ENCODE peak calls at places on chromosomes 11 and 22, in eight cellular contexts. B, E, R, L, I, Y, F and U are unnamed samples.

GRCh38 chr11:94171693-94172440 is 43.2 kb downstream of the PANX1 start:
- DNase-seq in B (no peak), E (no peak), R (no peak), L (peak; percentile 65), I (no peak), Y (no peak), F (no peak), U (peak; percentile 42)

GRCh38 chr11:128525411-128526243 is 61.7 kb downstream of the ETS1 start:
- DNase-seq in B (no peak), E (no peak), R (no peak), L (no peak), I (no peak), Y (no peak), F (no peak), U (no peak)

GRCh38 chr11:124050770-124051169 is 9.6 kb upstream of the OR10G7 start:
- DNase-seq in B (no peak), E (no peak), R (no peak), L (no peak), I (no peak), Y (no peak), F (no peak), U (no peak)

GRCh38 chr11:17298302-17298701 is 21.8 kb downstream of the NUCB2 start:
- DNase-seq in B (no peak), E (no peak), R (no peak), L (no peak), I (no peak), Y (no peak), F (no peak), U (no peak)

GRCh38 chr11:59413646-59414045 is 12.6 kb downstream of the OR5A2 start:
- DNase-seq in B (no peak), E (no peak), R (no peak), L (no peak), I (no peak), Y (no peak), F (no peak), U (no peak)

GRCh38 chr11:128412847-128413791 is 174.2 kb downstream of the ETS1 start:
- DNase-seq in B (no peak), E (no peak), R (no peak), L (no peak), I (no peak), Y (no peak), F (no peak), U (no peak)

GRCh38 chr11:62444271-62444833 is 25.5 kb downstream of the SCGB1A1 start:
- DNase-seq in B (no peak), E (peak; percentile 88), R (peak; percentile 55), L (peak; percentile 78), I (peak; percentile 84), Y (peak; percentile 62), F (peak; percentile 74), U (peak; percentile 62)

GRCh38 chr22:47373648-47374272 is 611.3 kb downstream of the TBC1D22A start:
- DNase-seq in B (no peak), E (peak; percentile 48), R (no peak), L (no peak), I (no peak), Y (no peak), F (no peak), U (no peak)

GRCh38 chr11:18650859-18651557 is 16.9 kb upstream of the SPTY2D1 start:
- DNase-seq in B (no peak), E (no peak), R (peak; percentile 40), L (peak; percentile 78), I (no peak), Y (no peak), F (no peak), U (peak; percentile 23)

GRCh38 chr11:116472661-116473060 is 300.1 kb downstream of the BUD13 start:
- DNase-seq in B (no peak), E (no peak), R (no peak), L (no peak), I (no peak), Y (no peak), F (no peak), U (no peak)

GRCh38 chr11:68373810-68374501 is 61.6 kb downstream of the LRP5 start:
- DNase-seq in B (no peak), E (no peak), R (no peak), L (peak; percentile 86), I (peak; percentile 81), Y (peak; percentile 72), F (peak; percentile 53), U (peak; percentile 79)

GRCh38 chr11:2296913-2297622 is 4.7 kb downstream of the C11orf21 start:
- DNase-seq in B (no peak), E (no peak), R (no peak), L (no peak), I (peak; percentile 72), Y (no peak), F (no peak), U (no peak)

GRCh38 chr11:76588455-76589325 is 81.9 kb downstream of the LRRC32 start:
- DNase-seq in B (no peak), E (peak; percentile 84), R (peak; percentile 26), L (peak; percentile 80), I (peak; percentile 90), Y (peak; percentile 74), F (peak; percentile 58), U (no peak)

GRCh38 chr11:2480874-2481220 is 36.0 kb downstream of the KCNQ1 start:
- DNase-seq in B (no peak), E (no peak), R (no peak), L (no peak), I (no peak), Y (no peak), F (no peak), U (no peak)

GRCh38 chr11:34508514-34508913 is 5.1 kb downstream of the ELF5 start:
- DNase-seq in B (no peak), E (no peak), R (no peak), L (peak; percentile 5), I (no peak), Y (no peak), F (no peak), U (no peak)
- TF ChIP-seq CTCF in B (no peak), E (no peak), R (no peak), L (no peak), I (no peak), Y (no peak), F (no peak), U (no peak)

GRCh38 chr11:44622190-44622650 is 56.8 kb downstream of the CD82 start:
- DNase-seq in B (no peak), E (peak; percentile 62), R (peak; percentile 22), L (no peak), I (no peak), Y (no peak), F (no peak), U (no peak)

GRCh38 chr11:44621784-44622183 is 56.3 kb downstream of the CD82 start:
- DNase-seq in B (no peak), E (no peak), R (peak; percentile 21), L (no peak), I (no peak), Y (no peak), F (no peak), U (no peak)

GRCh38 chr11:44619931-44620725 is 54.7 kb downstream of the CD82 start:
- DNase-seq in B (no peak), E (peak; percentile 65), R (peak; percentile 25), L (no peak), I (no peak), Y (peak; percentile 12), F (no peak), U (no peak)

GRCh38 chr11:44622721-44623258 is 57.3 kb downstream of the CD82 start:
- DNase-seq in B (no peak), E (peak; percentile 50), R (peak; percentile 25), L (no peak), I (no peak), Y (no peak), F (no peak), U (no peak)

DNA sequence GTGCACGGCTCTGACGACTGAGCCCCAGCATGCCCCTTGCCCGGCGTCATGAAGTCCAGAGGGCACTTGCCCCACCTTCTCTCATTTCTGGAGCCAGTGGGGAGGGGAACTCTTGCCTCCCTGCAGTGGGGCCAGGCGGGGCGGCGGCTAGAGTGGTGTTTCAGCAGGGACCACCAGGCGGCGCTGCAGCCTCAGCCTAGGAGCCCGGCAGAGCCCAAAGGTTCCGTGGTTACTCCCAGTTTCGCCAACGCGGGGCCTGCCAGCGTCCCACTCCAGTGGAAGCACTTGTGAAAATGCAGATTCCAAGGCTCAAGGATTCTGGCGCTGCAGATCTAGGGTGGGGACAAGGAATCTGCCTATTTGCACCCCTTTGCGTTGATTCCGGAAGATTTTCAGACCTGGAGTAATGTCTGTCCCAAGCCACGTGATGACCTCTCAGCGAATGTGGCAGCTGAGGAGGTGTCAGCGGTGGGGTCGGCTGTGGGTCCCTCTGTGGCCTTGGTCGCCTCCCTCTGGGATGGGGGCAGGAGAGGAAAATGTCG is 55.7 kb downstream of the CD82 start:
- DNase-seq in B (peak; percentile 26), E (peak; percentile 89), R (peak; percentile 68), L (peak; percentile 73), I (peak; percentile 86), Y (peak; percentile 80), F (peak; percentile 74), U (peak; percentile 70)
- H3K4me3 ChIP-seq in B (no peak overlapping the region), E (no peak overlapping the region), R (no peak overlapping the region), L (no peak overlapping the region), I (peak overlapping the region; percentile 21), Y (peak overlapping the region; percentile 48), F (no peak overlapping the region), U (no peak overlapping the region)

GRCh38 chr11:105201166-105201565 is 61.6 kb upstream of the CARD18 start:
- DNase-seq in B (no peak), E (no peak), R (no peak), L (no peak), I (no peak), Y (no peak), F (no peak), U (no peak)

GRCh38 chr11:105206633-105207032 is 67.1 kb upstream of the CARD18 start:
- DNase-seq in B (no peak), E (no peak), R (no peak), L (no peak), I (no peak), Y (no peak), F (no peak), U (no peak)

GRCh38 chr11:105208038-105208437 is 68.5 kb upstream of the CARD18 start:
- DNase-seq in B (no peak), E (no peak), R (no peak), L (no peak), I (no peak), Y (no peak), F (no peak), U (no peak)

GRCh38 chr11:105202422-105202821 is 62.9 kb upstream of the CARD18 start:
- DNase-seq in B (no peak), E (no peak), R (no peak), L (no peak), I (no peak), Y (no peak), F (no peak), U (no peak)

GRCh38 chr11:105202844-105203548 is 63.4 kb upstream of the CARD18 start:
- DNase-seq in B (no peak), E (no peak), R (no peak), L (peak; percentile 8), I (no peak), Y (no peak), F (no peak), U (no peak)
- H3K4me1 ChIP-seq in B (peaks cover 7% of the 10 kb centered on the region), E (no peaks in the 10 kb centered on the region), R (no peaks in the 10 kb centered on the region), L (peaks cover 8% of the 10 kb centered on the region), I (peaks cover 7% of the 10 kb centered on the region), Y (no peaks in the 10 kb centered on the region), F (no peaks in the 10 kb centered on the region), U (no peaks in the 10 kb centered on the region)

GRCh38 chr11:12687740-12688139 is 13.5 kb downstream of the TEAD1 start:
- DNase-seq in B (no peak), E (no peak), R (no peak), L (no peak), I (no peak), Y (no peak), F (no peak), U (no peak)
- TF ChIP-seq CTCF in B (no peak), E (no peak), R (no peak), L (no peak), I (no peak), Y (no peak), F (no peak), U (no peak)